ENCODE peak calls at places on chromosome 18, in nine cellular contexts. Z, S, F, B, K, H, N, T and A are unnamed samples.

GRCh38 chr18:79961527-79962291 is 2.7 kb upstream of the HSBP1L1 start:
- DNase-seq in Z (peak), S (no peak), F (no peak), B (no peak), K (no peak), H (no peak), N (no peak), T (peak), A (no peak)

GRCh38 chr18:9878783-9879242 is 7.0 kb upstream of the TXNDC2 start:
- DNase-seq in Z (no peak), S (no peak), F (no peak), B (no peak), K (no peak), H (no peak), N (no peak), T (no peak), A (no peak)

GRCh38 chr18:46559296-46559695 is 97.7 kb downstream of the LOXHD1 start:
- DNase-seq in Z (no peak), S (no peak), F (no peak), B (no peak), K (no peak), H (no peak), N (no peak), T (no peak), A (no peak)

GRCh38 chr18:51614033-51614432 is 416.6 kb upstream of the MEX3C start:
- DNase-seq in Z (no peak), S (no peak), F (no peak), B (no peak), K (no peak), H (no peak), N (no peak), T (no peak), A (no peak)

GRCh38 chr18:8469793-8470192 is 139.4 kb upstream of the RAB12 start:
- DNase-seq in Z (no peak), S (no peak), F (no peak), B (peak), K (no peak), H (no peak), N (no peak), T (no peak), A (no peak)

GRCh38 chr18:65934874-65935273 is 184.1 kb downstream of the CDH7 start:
- DNase-seq in Z (no peak), S (no peak), F (no peak), B (no peak), K (no peak), H (no peak), N (no peak), T (no peak), A (no peak)

GRCh38 chr18:47635416-47635815 is 295.0 kb downstream of the SMAD2 start:
- DNase-seq in Z (no peak), S (no peak), F (no peak), B (no peak), K (no peak), H (no peak), N (no peak), T (no peak), A (no peak)

GRCh38 chr18:11487390-11487789 is 122.0 kb upstream of the SLC35G4 start:
- DNase-seq in Z (no peak), S (no peak), F (no peak), B (no peak), K (no peak), H (no peak), N (no peak), T (no peak), A (no peak)

GRCh38 chr18:2961828-2962227 is 51.1 kb downstream of the LPIN2 start:
- DNase-seq in Z (no peak), S (peak), F (no peak), B (no peak), K (no peak), H (no peak), N (no peak), T (no peak), A (no peak)

GRCh38 chr18:38751897-38752296 is 1186.3 kb upstream of the CELF4 start:
- DNase-seq in Z (no peak), S (no peak), F (no peak), B (no peak), K (no peak), H (no peak), N (no peak), T (peak), A (no peak)

GRCh38 chr18:74598350-74599001 is 806 bp downstream of the ZNF407 start:
- DNase-seq in Z (peak), S (no peak), F (peak), B (peak), K (peak), H (peak), N (peak), T (peak), A (peak)